ENCODE peak calls at places on chromosomes 5 and 9, in ten cellular contexts. Z, B, R, C, A, D, E, N, P and V are unnamed samples. For H3K27me3, the result is how much of the 10 kb centered on the place peaks cover.

GRCh38 chr9:36731068-36731467 is 158.4 kb downstream of the MELK start:
- DNase-seq in C (no peak), N (no peak), D (no peak), B (no peak), E (no peak), Z (no peak), A (no peak), P (no peak), R (no peak), V (no peak)

GRCh38 chr5:83038924-83039323 is 38.3 kb downstream of the TMEM167A start:
- DNase-seq in Z (no peak), N (no peak), E (no peak), C (no peak), B (no peak), R (no peak), P (no peak), D (no peak), A (no peak), V (no peak)

GRCh38 chr9:94649100-94649855 is 10.0 kb upstream of the FBP1 start:
- DNase-seq in C (no peak), A (no peak), P (no peak), R (peak), Z (no peak), D (no peak), E (peak), N (no peak), B (no peak), V (peak)

GRCh38 chr5:57884346-57885102 is 401.9 kb upstream of the ACTBL2 start:
- DNase-seq in E (no peak), Z (no peak), D (no peak), N (no peak), P (no peak), C (no peak), R (no peak), A (no peak), B (no peak), V (no peak)

GRCh38 chr5:35223777-35224395 is 6.4 kb downstream of the PRLR start:
- DNase-seq in E (no peak), N (no peak), C (no peak), D (no peak), Z (no peak), A (no peak), R (no peak), P (peak), B (no peak), V (no peak)

GRCh38 chr9:136901516-136902258 is 15.4 kb downstream of the TRAF2 start:
- DNase-seq in A (peak), C (peak), E (peak), D (peak), R (peak), N (no peak), B (peak), P (peak), Z (no peak), V (peak)

GRCh38 chr5:71703941-71704340 is 15.1 kb upstream of the CARTPT start:
- DNase-seq in P (no peak), B (no peak), A (no peak), N (no peak), C (no peak), D (no peak), E (no peak), Z (no peak), R (no peak), V (no peak)

GRCh38 chr5:533243-534005 is 9.2 kb upstream of the SLC9A3 start:
- DNase-seq in C (no peak), D (no peak), A (peak), B (no peak), Z (no peak), N (peak), P (no peak), E (no peak), R (no peak), V (no peak)

GRCh38 chr5:137563646-137564474 is 64.7 kb upstream of the SPOCK1 start:
- DNase-seq in Z (no peak), B (no peak), C (no peak), A (no peak), N (no peak), D (no peak), E (peak), R (peak), P (no peak), V (peak)

GRCh38 chr5:40276426-40277102 is 403.2 kb upstream of the PTGER4 start:
- DNase-seq in N (no peak), Z (no peak), P (no peak), C (no peak), R (no peak), A (no peak), E (no peak), B (no peak), D (no peak), V (no peak)

GRCh38 chr5:156981481-156981880 is 18.5 kb upstream of the TIMD4 start:
- DNase-seq in E (no peak), D (no peak), C (no peak), A (no peak), R (no peak), P (no peak), Z (no peak), N (no peak), B (no peak), V (no peak)

GRCh38 chr5:96582343-96582742 is 79.8 kb upstream of the CAST start:
- DNase-seq in N (no peak), P (no peak), Z (no peak), D (peak), C (no peak), E (peak), B (no peak), A (no peak), R (no peak), V (no peak)

GRCh38 chr9:132003904-132004303 is 75.8 kb downstream of the MED27 start:
- DNase-seq in Z (no peak), P (no peak), B (no peak), A (no peak), C (no peak), R (no peak), E (no peak), N (no peak), D (no peak), V (no peak)

GRCh38 chr5:76106149-76106548 is 23.0 kb downstream of the SV2C start:
- DNase-seq in N (no peak), P (no peak), D (no peak), Z (no peak), B (no peak), R (no peak), A (no peak), C (no peak), E (no peak), V (no peak)

GRCh38 chr5:19044931-19045695 is 942.9 kb downstream of the CDH18 start:
- DNase-seq in R (peak), A (no peak), E (no peak), P (no peak), C (no peak), D (no peak), Z (no peak), B (no peak), N (no peak), V (no peak)

GRCh38 chr5:72402959-72403628 is 82.9 kb downstream of the PTCD2 start:
- DNase-seq in P (peak), N (no peak), D (no peak), B (no peak), Z (no peak), A (no peak), E (no peak), C (no peak), R (no peak), V (no peak)

GRCh38 chr5:74251106-74252032 is 389.2 kb downstream of the ENC1 start:
- DNase-seq in R (peak), D (peak), B (no peak), N (no peak), C (no peak), P (peak), Z (no peak), E (peak), A (no peak), V (peak)

GRCh38 chr9:88741335-88741734 is 206.4 kb downstream of the NXNL2 start:
- DNase-seq in Z (no peak), A (no peak), P (no peak), D (no peak), R (no peak), C (no peak), E (no peak), N (no peak), B (no peak), V (no peak)

GRCh38 chr5:133245191-133246052 is 193.6 kb downstream of the HSPA4 start:
- DNase-seq in N (peak), D (no peak), E (peak), P (no peak), B (no peak), A (no peak), Z (no peak), R (peak), C (no peak), V (peak)

GRCh38 chr5:110338336-110339083 is 388.0 kb downstream of the TMEM232 start:
- DNase-seq in N (no peak), E (no peak), D (no peak), A (no peak), C (no peak), B (no peak), R (no peak), P (no peak), Z (no peak), V (no peak)

GRCh38 chr9:124180557-124180956 is 77.2 kb upstream of the NEK6 start:
- DNase-seq in B (no peak), Z (no peak), D (peak), P (no peak), N (peak), C (no peak), E (peak), R (no peak), A (no peak), V (no peak)

GRCh38 chr5:103923616-103924168 is 361.1 kb upstream of the NUDT12 start:
- DNase-seq in Z (no peak), N (no peak), R (no peak), C (no peak), P (no peak), B (no peak), E (peak), D (no peak), A (no peak), V (no peak)

GRCh38 chr9:121305269-121305994 is 37.5 kb downstream of the GSN start:
- DNase-seq in R (no peak), N (no peak), P (no peak), C (no peak), E (no peak), D (peak), B (no peak), A (peak), Z (peak), V (no peak)

GRCh38 chr5:7856855-7857254 is 5.9 kb upstream of the CFAP90 start:
- DNase-seq in A (no peak), E (peak), R (no peak), B (no peak), D (peak), N (no peak), C (peak), Z (no peak), P (no peak), V (no peak)

GRCh38 chr9:126569036-126569435 is 44.7 kb upstream of the LMX1B start:
- DNase-seq in R (peak), D (no peak), B (no peak), C (no peak), A (no peak), P (no peak), E (peak), Z (no peak), N (no peak), V (no peak)

GRCh38 chr5:160021818-160022446 is 13.0 kb downstream of the TTC1 start:
- DNase-seq in N (no peak), P (peak), A (no peak), C (peak), R (peak), D (peak), B (peak), E (peak), Z (no peak), V (peak)

GRCh38 chr9:34272146-34272545 is 56.9 kb downstream of the KIF24 start:
- DNase-seq in D (no peak), P (no peak), N (no peak), C (no peak), Z (no peak), R (no peak), A (no peak), B (no peak), E (peak), V (no peak)

GRCh38 chr5:78540335-78541057 is 108.1 kb downstream of the LHFPL2 start:
- DNase-seq in C (no peak), E (peak), R (peak), A (no peak), D (no peak), Z (no peak), N (no peak), P (no peak), B (no peak), V (no peak)

GRCh38 chr5:146628950-146629349 is 113.0 kb upstream of the GPR151 start:
- DNase-seq in B (no peak), E (no peak), Z (no peak), C (no peak), A (no peak), D (no peak), R (no peak), N (no peak), P (no peak), V (no peak)

GRCh38 chr9:109537288-109537687 is 39.2 kb upstream of the PTPN3 start:
- DNase-seq in B (no peak), Z (no peak), R (peak), N (no peak), P (no peak), E (no peak), C (no peak), A (no peak), D (no peak), V (no peak)

GRCh38 chr5:167725741-167726140 is 565.7 kb upstream of the WWC1 start:
- DNase-seq in A (no peak), Z (no peak), C (no peak), B (no peak), D (no peak), P (no peak), N (no peak), R (no peak), E (no peak), V (no peak)

GRCh38 chr5:78751872-78752271 is 103.3 kb upstream of the LHFPL2 start:
- DNase-seq in C (no peak), B (no peak), R (no peak), N (no peak), A (no peak), D (no peak), Z (no peak), E (no peak), P (no peak), V (no peak)

GRCh38 chr5:123776761-123777160 is 264.8 kb downstream of the CSNK1G3 start:
- DNase-seq in N (no peak), B (no peak), P (no peak), C (no peak), R (peak), E (peak), Z (no peak), A (no peak), D (no peak), V (peak)

GRCh38 chr5:151449836-151450235 is 2.4 kb downstream of the SLC36A1 start:
- DNase-seq in R (no peak), E (no peak), D (no peak), Z (no peak), C (no peak), B (no peak), P (no peak), A (no peak), N (no peak), V (no peak)

GRCh38 chr5:173801006-173801405 is 87.1 kb upstream of the CPEB4 start:
- DNase-seq in C (no peak), D (no peak), P (no peak), B (no peak), N (no peak), R (no peak), A (no peak), E (no peak), Z (no peak), V (no peak)

GRCh38 chr5:173800340-173800739 is 87.8 kb upstream of the CPEB4 start:
- DNase-seq in R (peak), C (no peak), A (no peak), N (no peak), P (no peak), B (no peak), D (no peak), E (peak), Z (no peak), V (no peak)

GRCh38 chr5:173795601-173796000 is 92.5 kb upstream of the CPEB4 start:
- DNase-seq in D (peak), R (peak), N (no peak), P (peak), B (no peak), C (no peak), A (no peak), Z (no peak), E (no peak), V (no peak)

GRCh38 chr5:173796746-173797495 is 91.2 kb upstream of the CPEB4 start:
- DNase-seq in A (no peak), D (no peak), P (no peak), N (no peak), Z (no peak), B (no peak), E (no peak), R (no peak), C (no peak), V (no peak)

DNA sequence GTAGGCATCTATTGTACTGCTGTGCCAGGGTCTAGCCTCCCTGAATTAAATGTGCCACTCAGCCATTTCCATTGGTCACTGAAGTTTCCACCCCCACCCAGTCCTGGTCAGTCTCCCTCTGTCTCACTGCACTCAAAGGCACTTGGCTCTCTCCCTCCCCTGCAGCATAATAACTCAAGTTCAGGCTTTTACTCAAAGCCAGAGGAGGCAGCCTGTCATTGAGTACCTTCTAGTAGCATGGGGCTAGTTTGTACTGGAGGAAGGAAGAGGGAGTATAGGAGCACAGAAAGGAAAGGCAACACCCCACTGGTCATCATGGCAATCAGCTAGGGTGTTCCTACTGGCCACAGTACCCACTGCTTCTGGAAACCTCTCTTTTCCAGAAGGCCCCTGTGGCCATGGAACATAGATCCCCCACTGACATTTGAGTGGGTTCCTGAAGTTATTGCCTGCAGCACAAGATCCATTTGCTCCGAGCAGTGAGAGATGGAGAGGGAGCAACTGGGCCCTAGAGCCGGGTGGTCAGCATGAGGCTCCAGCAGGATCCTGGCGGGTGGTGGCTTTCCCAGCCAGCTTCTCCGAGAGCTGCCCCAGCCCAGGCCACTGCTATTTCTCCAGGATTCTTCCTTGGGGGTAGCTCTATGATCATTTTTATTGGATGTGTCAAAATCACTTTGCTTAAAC is 89.9 kb upstream of the CPEB4 start:
- DNase-seq in B (no peak), N (no peak), Z (no peak), C (no peak), R (no peak), P (no peak), D (no peak), A (no peak), E (no peak), V (no peak)
- H3K27me3 ChIP-seq in B (under half), N (under half), Z (under half), C (under half), R (under half), P (under half), D (under half), A (under half), E (under half), V (under half)

DNA sequence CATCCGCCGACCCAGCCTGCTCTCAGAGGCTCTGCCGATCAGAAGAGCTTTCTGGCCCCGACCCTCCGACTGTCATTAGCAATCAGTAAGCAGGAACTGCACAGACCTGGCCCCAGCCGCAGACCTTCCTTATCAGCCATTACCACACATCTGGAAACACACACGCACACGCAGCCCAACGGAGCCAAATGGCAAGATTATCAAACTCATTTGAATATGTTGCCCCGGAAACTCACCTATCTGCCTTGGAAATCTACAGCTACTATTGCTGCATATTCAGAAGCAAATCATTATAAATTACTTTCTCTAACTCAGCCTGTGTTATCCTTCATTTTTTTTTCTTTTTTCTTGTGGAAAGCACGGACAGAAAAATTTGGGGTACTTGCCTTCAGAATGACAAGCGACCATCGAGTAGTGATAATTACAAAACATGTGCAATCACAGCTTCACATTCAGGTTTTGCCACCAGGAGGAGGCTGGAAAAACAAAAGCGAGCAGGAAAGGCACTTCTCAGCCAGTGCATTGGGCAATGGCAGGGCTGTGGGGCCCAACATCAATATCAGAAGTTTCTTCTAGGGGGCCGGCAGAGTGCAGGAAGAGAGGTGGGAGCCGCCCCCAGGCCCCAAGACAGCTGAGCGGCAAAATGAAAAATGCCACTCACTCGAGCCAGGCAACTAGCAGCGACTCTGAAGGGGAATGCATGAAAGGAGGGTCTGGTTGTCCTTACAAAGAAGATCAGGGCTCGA is 122.3 kb downstream of the VAV2 start:
- DNase-seq in N (no peak), B (no peak), C (no peak), E (peak), R (no peak), P (no peak), Z (no peak), A (no peak), D (no peak), V (no peak)
- TF ChIP-seq CTCF in N (no peak), B (no peak), C (no peak), E (no peak), R (no peak), P (no peak), Z (no peak), A (peak), D (no peak), V (peak)

GRCh38 chr5:52945040-52945439 is 44.1 kb upstream of the ITGA2 start:
- DNase-seq in R (no peak), A (no peak), N (no peak), E (no peak), D (no peak), B (no peak), C (no peak), Z (no peak), P (no peak), V (no peak)

GRCh38 chr5:52948418-52949076 is 40.6 kb upstream of the ITGA2 start:
- DNase-seq in R (peak), E (peak), A (no peak), N (no peak), P (peak), B (peak), Z (no peak), D (peak), C (peak), V (peak)

GRCh38 chr5:52943808-52944207 is 45.3 kb upstream of the ITGA2 start:
- DNase-seq in R (no peak), B (no peak), Z (no peak), C (no peak), E (no peak), A (no peak), N (no peak), P (no peak), D (no peak), V (no peak)

GRCh38 chr5:52947851-52948250 is 41.3 kb upstream of the ITGA2 start:
- DNase-seq in C (no peak), P (no peak), D (no peak), A (no peak), N (no peak), E (peak), R (peak), Z (no peak), B (no peak), V (no peak)

DNA sequence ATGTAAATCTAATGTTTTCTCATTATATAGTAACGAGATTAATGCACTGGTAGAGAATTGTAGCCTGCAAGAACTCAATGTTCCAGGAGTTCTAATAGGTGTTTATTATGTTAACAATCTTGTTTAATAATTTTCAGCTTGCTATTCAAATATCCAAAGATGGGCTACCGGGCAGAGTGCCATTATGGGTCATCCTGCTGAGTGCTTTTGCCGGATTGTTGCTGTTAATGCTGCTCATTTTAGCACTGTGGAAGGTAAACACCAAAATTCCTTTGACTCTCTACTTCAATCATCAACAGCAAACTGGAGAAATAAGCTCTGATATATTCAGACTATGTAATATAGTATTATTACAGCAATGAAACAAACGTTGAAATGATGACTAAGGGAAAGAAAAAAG is 41.9 kb upstream of the ITGA2 start:
- DNase-seq in E (peak), D (no peak), A (no peak), N (no peak), R (no peak), C (no peak), P (no peak), Z (no peak), B (no peak), V (no peak)
- H3K27ac ChIP-seq in E (no peak), D (peak), A (no peak), N (no peak), R (no peak), C (no peak), P (no peak), Z (no peak), B (no peak), V (peak)

GRCh38 chr5:168773231-168773630 is 194.1 kb upstream of the PANK3 start:
- DNase-seq in N (no peak), R (no peak), Z (no peak), B (no peak), D (no peak), P (no peak), E (no peak), A (no peak), C (no peak), V (no peak)
- H3K27me3 ChIP-seq in N (under half), R (under half), Z (under half), B (under half), D (under half), P (under half), E (under half), A (under half), C (under half), V (under half)

GRCh38 chr5:165227515-165227914 is 1722.1 kb downstream of the MAT2B start:
- DNase-seq in P (no peak), A (no peak), R (no peak), Z (no peak), C (no peak), B (no peak), N (no peak), E (no peak), D (no peak), V (no peak)
- TF ChIP-seq CTCF in P (no peak), A (no peak), R (peak), Z (no peak), C (peak), B (no peak), N (no peak), E (no peak), D (no peak), V (no peak)